ENCODE peak calls at places on chromosomes 16 and 17, in four cellular contexts. One of them, this sample, is unnamed.

GRCh38 chr17:1039119-1039507 is 42.2 kb downstream of the TIMM22 start:
- DNase-seq in CD4-positive, alpha-beta T cell: no peak
- DNase-seq in left lung: no peak
- DNase-seq in kidney: no peak
- DNase-seq in this sample: no peak

GRCh38 chr17:145671-146541 is 8.5 kb downstream of the SCGB1C2 start:
- DNase-seq in CD4-positive, alpha-beta T cell: no peak
- DNase-seq in left lung: peak
- DNase-seq in kidney: peak
- DNase-seq in this sample: peak

GRCh38 chr17:70510288-70510687 is 341.0 kb downstream of the KCNJ2 start:
- DNase-seq in CD4-positive, alpha-beta T cell: no peak
- DNase-seq in left lung: no peak
- DNase-seq in kidney: no peak
- DNase-seq in this sample: no peak

GRCh38 chr16:85695196-85696128 is 6.7 kb upstream of the GINS2 start:
- DNase-seq in CD4-positive, alpha-beta T cell: no peak
- DNase-seq in left lung: no peak
- DNase-seq in kidney: no peak
- DNase-seq in this sample: no peak

GRCh38 chr16:67447508-67448076 is 16.7 kb downstream of the HSD11B2 start:
- DNase-seq in CD4-positive, alpha-beta T cell: peak
- DNase-seq in left lung: no peak
- DNase-seq in kidney: no peak
- DNase-seq in this sample: no peak

GRCh38 chr16:73732681-73733080 is 563.9 kb upstream of the PSMD7 start:
- DNase-seq in CD4-positive, alpha-beta T cell: no peak
- DNase-seq in left lung: no peak
- DNase-seq in kidney: no peak
- DNase-seq in this sample: no peak

GRCh38 chr17:42113293-42114069 is 967 bp upstream of the DHX58 start:
- DNase-seq in CD4-positive, alpha-beta T cell: no peak
- DNase-seq in left lung: no peak
- DNase-seq in kidney: no peak
- DNase-seq in this sample: no peak

GRCh38 chr17:31095239-31096105 is 695 bp downstream of the NF1 start:
- DNase-seq in CD4-positive, alpha-beta T cell: peak
- DNase-seq in left lung: peak
- DNase-seq in kidney: peak
- DNase-seq in this sample: peak

GRCh38 chr17:72338847-72339790 is 218.3 kb downstream of the SOX9 start:
- DNase-seq in CD4-positive, alpha-beta T cell: no peak
- DNase-seq in left lung: no peak
- DNase-seq in kidney: peak
- DNase-seq in this sample: no peak

GRCh38 chr16:88854306-88855111 is 2.2 kb downstream of the GALNS start:
- DNase-seq in CD4-positive, alpha-beta T cell: no peak
- DNase-seq in left lung: no peak
- DNase-seq in kidney: no peak
- DNase-seq in this sample: peak

GRCh38 chr16:12801511-12802042 is 2.1 kb downstream of the CPPED1 start:
- DNase-seq in CD4-positive, alpha-beta T cell: no peak
- DNase-seq in left lung: peak
- DNase-seq in kidney: no peak
- DNase-seq in this sample: no peak

GRCh38 chr17:62966426-62967110 is 533 bp downstream of the TANC2 start:
- DNase-seq in CD4-positive, alpha-beta T cell: no peak
- DNase-seq in left lung: peak
- DNase-seq in kidney: peak
- DNase-seq in this sample: no peak

GRCh38 chr16:71723537-71724319 is 773 bp downstream of the PHLPP2 start:
- DNase-seq in CD4-positive, alpha-beta T cell: peak
- DNase-seq in left lung: peak
- DNase-seq in kidney: peak
- DNase-seq in this sample: peak

GRCh38 chr17:32349503-32349853 is 479 bp upstream of the ZNF207 start:
- DNase-seq in CD4-positive, alpha-beta T cell: peak
- DNase-seq in left lung: no peak
- DNase-seq in kidney: no peak
- DNase-seq in this sample: no peak

GRCh38 chr16:11497329-11497805 is 89.4 kb downstream of the LITAF start:
- DNase-seq in CD4-positive, alpha-beta T cell: no peak
- DNase-seq in left lung: peak
- DNase-seq in kidney: peak
- DNase-seq in this sample: no peak

GRCh38 chr17:17401271-17401781 is 75.5 kb upstream of the MED9 start:
- DNase-seq in CD4-positive, alpha-beta T cell: no peak
- DNase-seq in left lung: no peak
- DNase-seq in kidney: no peak
- DNase-seq in this sample: no peak

GRCh38 chr16:81946206-81946605 is 65.1 kb downstream of the SDR42E1 start:
- DNase-seq in CD4-positive, alpha-beta T cell: no peak
- DNase-seq in left lung: no peak
- DNase-seq in kidney: no peak
- DNase-seq in this sample: no peak

GRCh38 chr17:18039535-18040286 is 503 bp downstream of the GID4 start:
- DNase-seq in CD4-positive, alpha-beta T cell: peak
- DNase-seq in left lung: peak
- DNase-seq in kidney: peak
- DNase-seq in this sample: no peak

GRCh38 chr17:27471321-27472269 is 15.3 kb downstream of the KSR1 start:
- DNase-seq in CD4-positive, alpha-beta T cell: no peak
- DNase-seq in left lung: no peak
- DNase-seq in kidney: no peak
- DNase-seq in this sample: no peak

GRCh38 chr16:22358000-22358399 is 16.4 kb downstream of the CDR2 start:
- DNase-seq in CD4-positive, alpha-beta T cell: no peak
- DNase-seq in left lung: no peak
- DNase-seq in kidney: no peak
- DNase-seq in this sample: no peak

GRCh38 chr17:80782536-80783427 is 208.9 kb upstream of the CHMP6 start:
- DNase-seq in CD4-positive, alpha-beta T cell: no peak
- DNase-seq in left lung: peak
- DNase-seq in kidney: no peak
- DNase-seq in this sample: no peak

GRCh38 chr17:36182176-36183000 is 6.0 kb upstream of the TBC1D3B start:
- DNase-seq in CD4-positive, alpha-beta T cell: no peak
- DNase-seq in left lung: no peak
- DNase-seq in kidney: peak
- DNase-seq in this sample: no peak

GRCh38 chr17:7590743-7591142 is 849 bp upstream of the SOX15 start:
- DNase-seq in CD4-positive, alpha-beta T cell: no peak
- DNase-seq in left lung: no peak
- DNase-seq in kidney: peak
- DNase-seq in this sample: no peak

GRCh38 chr17:15006421-15006820 is 258.7 kb downstream of the PMP22 start:
- DNase-seq in CD4-positive, alpha-beta T cell: no peak
- DNase-seq in left lung: no peak
- DNase-seq in kidney: no peak
- DNase-seq in this sample: no peak

GRCh38 chr16:49352923-49353322 is 20.7 kb upstream of the C16orf78 start:
- DNase-seq in CD4-positive, alpha-beta T cell: no peak
- DNase-seq in left lung: no peak
- DNase-seq in kidney: no peak
- DNase-seq in this sample: no peak

GRCh38 chr16:11563493-11564040 is 23.2 kb downstream of the LITAF start:
- DNase-seq in CD4-positive, alpha-beta T cell: no peak
- DNase-seq in left lung: no peak
- DNase-seq in kidney: peak
- DNase-seq in this sample: no peak

GRCh38 chr17:36463916-36464764 is 22.3 kb upstream of the ZNHIT3 start:
- DNase-seq in CD4-positive, alpha-beta T cell: peak
- DNase-seq in left lung: peak
- DNase-seq in kidney: peak
- DNase-seq in this sample: peak

GRCh38 chr17:52517176-52517575 is 358.7 kb upstream of the CA10 start:
- DNase-seq in CD4-positive, alpha-beta T cell: no peak
- DNase-seq in left lung: no peak
- DNase-seq in kidney: no peak
- DNase-seq in this sample: no peak

GRCh38 chr16:88442811-88443576 is 10.1 kb upstream of the ZFPM1 start:
- DNase-seq in CD4-positive, alpha-beta T cell: peak
- DNase-seq in left lung: peak
- DNase-seq in kidney: peak
- DNase-seq in this sample: peak

GRCh38 chr17:38625482-38625881 is 19.7 kb upstream of the SRCIN1 start:
- DNase-seq in CD4-positive, alpha-beta T cell: no peak
- DNase-seq in left lung: no peak
- DNase-seq in kidney: no peak
- DNase-seq in this sample: no peak

GRCh38 chr17:65594585-65594940 is 33.1 kb upstream of the AXIN2 start:
- DNase-seq in CD4-positive, alpha-beta T cell: no peak
- DNase-seq in left lung: no peak
- DNase-seq in kidney: no peak
- DNase-seq in this sample: no peak

GRCh38 chr17:1640329-1641064 is 5.0 kb downstream of the SCARF1 start:
- DNase-seq in CD4-positive, alpha-beta T cell: no peak
- DNase-seq in left lung: no peak
- DNase-seq in kidney: no peak
- DNase-seq in this sample: no peak

GRCh38 chr17:14068542-14069250 is 608 bp upstream of the COX10 start:
- DNase-seq in CD4-positive, alpha-beta T cell: no peak
- DNase-seq in left lung: no peak
- DNase-seq in kidney: no peak
- DNase-seq in this sample: no peak

GRCh38 chr17:5500247-5500803 is 14.0 kb downstream of the MIS12 start:
- DNase-seq in CD4-positive, alpha-beta T cell: no peak
- DNase-seq in left lung: no peak
- DNase-seq in kidney: no peak
- DNase-seq in this sample: no peak
- TF ChIP-seq CTCF in CD4-positive, alpha-beta T cell: no peak
- TF ChIP-seq CTCF in left lung: no peak
- TF ChIP-seq CTCF in kidney: no peak
- TF ChIP-seq CTCF in this sample: no peak

DNA sequence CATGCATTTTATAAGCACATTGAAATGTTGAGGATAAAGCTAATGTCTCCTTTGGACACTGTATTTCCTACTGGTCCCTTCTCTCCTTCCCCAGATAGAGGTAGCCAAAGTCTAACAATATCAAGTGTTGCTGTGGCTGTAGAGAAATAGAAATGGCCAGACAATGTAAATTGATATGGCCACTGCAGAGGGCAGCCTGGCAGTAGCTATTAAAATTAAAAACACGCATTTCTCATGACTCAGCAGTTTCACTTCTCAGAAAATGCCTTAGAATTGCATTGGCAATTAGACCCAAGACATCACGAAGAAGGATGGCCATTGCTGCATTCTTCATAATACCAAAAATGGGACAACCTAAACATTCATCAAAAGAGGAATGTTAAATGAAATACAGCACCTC is 46.8 kb upstream of the MRTFB start:
- DNase-seq in CD4-positive, alpha-beta T cell: no peak
- DNase-seq in left lung: no peak
- DNase-seq in kidney: no peak
- DNase-seq in this sample: no peak
- TF ChIP-seq CTCF in CD4-positive, alpha-beta T cell: no peak
- TF ChIP-seq CTCF in left lung: no peak
- TF ChIP-seq CTCF in kidney: no peak
- TF ChIP-seq CTCF in this sample: no peak

GRCh38 chr17:9402590-9403199 is 172.9 kb downstream of the STX8 start:
- DNase-seq in CD4-positive, alpha-beta T cell: peak
- DNase-seq in left lung: no peak
- DNase-seq in kidney: no peak
- DNase-seq in this sample: no peak
- TF ChIP-seq CTCF in CD4-positive, alpha-beta T cell: peak
- TF ChIP-seq CTCF in left lung: peak
- TF ChIP-seq CTCF in kidney: peak
- TF ChIP-seq CTCF in this sample: peak

DNA sequence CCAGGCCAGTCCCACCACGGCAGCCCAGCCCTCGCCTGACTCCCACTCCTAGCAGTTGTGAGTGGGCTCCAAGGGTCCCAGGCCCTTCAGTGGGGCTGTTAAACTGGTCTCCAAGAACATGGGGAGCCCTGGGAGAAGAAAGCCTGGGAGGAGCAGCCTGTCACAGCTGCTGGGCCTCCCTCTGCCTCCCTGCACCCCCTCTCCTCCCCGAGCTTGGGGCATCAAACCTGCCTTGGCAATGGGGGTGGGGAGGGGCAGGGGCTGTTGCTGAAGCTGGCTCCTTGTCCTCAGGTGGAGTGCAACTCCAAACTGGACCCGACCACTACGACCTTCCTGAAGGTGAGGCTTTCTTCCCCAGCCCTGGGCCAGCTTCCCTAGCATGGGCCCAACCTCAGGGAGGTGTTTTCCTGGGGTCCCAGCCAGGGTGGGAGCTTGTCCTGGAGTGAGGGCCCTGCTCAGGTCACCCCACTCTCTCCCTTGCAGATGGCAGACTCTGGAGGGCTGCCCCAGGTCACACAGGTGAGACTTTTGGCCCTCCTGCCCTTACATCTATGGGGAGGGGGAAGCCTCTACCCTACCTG is 6.6 kb upstream of the SETD6 start:
- DNase-seq in CD4-positive, alpha-beta T cell: no peak
- DNase-seq in left lung: no peak
- DNase-seq in kidney: peak
- DNase-seq in this sample: no peak
- TF ChIP-seq CTCF in CD4-positive, alpha-beta T cell: no peak
- TF ChIP-seq CTCF in left lung: no peak
- TF ChIP-seq CTCF in kidney: no peak
- TF ChIP-seq CTCF in this sample: no peak

GRCh38 chr17:49318438-49318965 is 43.5 kb downstream of the ZNF652 start:
- DNase-seq in CD4-positive, alpha-beta T cell: no peak
- DNase-seq in left lung: no peak
- DNase-seq in kidney: no peak
- DNase-seq in this sample: no peak

GRCh38 chr17:49312722-49313121 is 49.3 kb downstream of the ZNF652 start:
- DNase-seq in CD4-positive, alpha-beta T cell: no peak
- DNase-seq in left lung: no peak
- DNase-seq in kidney: no peak
- DNase-seq in this sample: no peak

GRCh38 chr17:49315974-49316570 is 46.0 kb downstream of the ZNF652 start:
- DNase-seq in CD4-positive, alpha-beta T cell: no peak
- DNase-seq in left lung: no peak
- DNase-seq in kidney: no peak
- DNase-seq in this sample: no peak

GRCh38 chr17:49315551-49315951 is 46.5 kb downstream of the ZNF652 start:
- DNase-seq in CD4-positive, alpha-beta T cell: peak
- DNase-seq in left lung: peak
- DNase-seq in kidney: no peak
- DNase-seq in this sample: peak

GRCh38 chr17:49316889-49317288 is 45.2 kb downstream of the ZNF652 start:
- DNase-seq in CD4-positive, alpha-beta T cell: no peak
- DNase-seq in left lung: no peak
- DNase-seq in kidney: no peak
- DNase-seq in this sample: no peak
- TF ChIP-seq CTCF in CD4-positive, alpha-beta T cell: no peak
- TF ChIP-seq CTCF in left lung: no peak
- TF ChIP-seq CTCF in kidney: no peak
- TF ChIP-seq CTCF in this sample: no peak

This sample was measured in natural killer cell.